ENCODE peak calls at places on chromosome 3, in nine cellular contexts. P is NCI-H460; X is mucosa of descending colon; G is SW480; M is PC-3; V is activated CD4-positive, alpha-beta T cell treated with anti-CD3 and anti-CD28 coated beads, Interleukin-2, amount 50 U/mL, for 24 hours; L is HCEC 1CT; R is left cardiac atrium; E is stimulated activated CD4-positive, alpha-beta T cell treated with anti-CD3 and anti-CD28 coated beads, Interleukin-2, amount 100 ng/mL, for 24 hours. J is an unnamed sample.

GRCh38 chr3:194631696-194632095 is 1.5 kb downstream of the TMEM44 start:
- DNase-seq in M (no peak), P (no peak), G (no peak), L (no peak), E (no peak), X (no peak), R (no peak), V (no peak), J (no peak)

GRCh38 chr3:194876403-194877165 is 190.9 kb downstream of the FAM43A start:
- DNase-seq in P (no peak), M (no peak), G (no peak), V (no peak), R (no peak), X (no peak), L (no peak), E (no peak), J (no peak)

GRCh38 chr3:160665784-160666526 is 11.0 kb upstream of the ARL14 start:
- DNase-seq in V (no peak), G (peak; percentile 55), X (peak; percentile 36), P (no peak), E (no peak), L (peak; percentile 92), R (no peak), M (peak; percentile 90), J (peak; percentile 84)

GRCh38 chr3:161412117-161412516 is 40.8 kb upstream of the SPTSSB start:
- DNase-seq in R (no peak), V (no peak), X (no peak), E (no peak), P (no peak), G (no peak), M (peak; percentile 98), L (no peak), J (peak; percentile 43)

GRCh38 chr3:46127503-46127902 is 80.6 kb downstream of the CCR1 start:
- DNase-seq in P (no peak), R (no peak), X (no peak), V (no peak), M (peak; percentile 93), L (peak; percentile 93), G (peak; percentile 50), E (no peak), J (peak; percentile 81)

GRCh38 chr3:74045000-74045399 is 420.3 kb upstream of the PDZRN3 start:
- DNase-seq in M (no peak), X (no peak), E (no peak), V (no peak), R (no peak), L (no peak), P (no peak), G (no peak), J (no peak)

GRCh38 chr3:177196473-177197040 is 725 bp downstream of the TBL1XR1 start:
- DNase-seq in M (peak; percentile 20), X (peak; percentile 64), G (peak; percentile 70), R (no peak), P (no peak), L (peak; percentile 55), E (peak; percentile 65), V (peak; percentile 43), J (peak; percentile 41)

GRCh38 chr3:112353365-112353764 is 20.4 kb downstream of the CD200 start:
- DNase-seq in R (no peak), L (no peak), M (no peak), X (no peak), G (no peak), P (no peak), E (no peak), V (no peak), J (no peak)

GRCh38 chr3:15241341-15241740 is 35.3 kb downstream of the CAPN7 start:
- DNase-seq in L (peak; percentile 22), E (peak; percentile 43), M (peak; percentile 34), V (no peak), P (peak; percentile 6), X (peak; percentile 31), G (peak; percentile 16), R (no peak), J (peak; percentile 23)

GRCh38 chr3:171747223-171747920 is 62.9 kb downstream of the PLD1 start:
- DNase-seq in E (no peak), P (no peak), G (no peak), X (no peak), L (no peak), V (no peak), M (no peak), R (no peak), J (no peak)

GRCh38 chr3:172300862-172301261 is 147.4 kb downstream of the GHSR start:
- DNase-seq in R (no peak), M (no peak), E (no peak), V (no peak), L (no peak), G (no peak), P (no peak), X (no peak), J (no peak)

GRCh38 chr3:44065741-44066140 is 175.9 kb upstream of the TOPAZ1 start:
- DNase-seq in X (no peak), R (no peak), G (no peak), M (no peak), L (no peak), V (no peak), E (no peak), P (no peak), J (no peak)

GRCh38 chr3:73508330-73508954 is 116.3 kb downstream of the PDZRN3 start:
- DNase-seq in E (peak; percentile 25), R (peak; percentile 42), P (peak; percentile 45), X (peak; percentile 86), G (peak; percentile 57), L (peak; percentile 68), M (peak; percentile 62), V (no peak), J (peak; percentile 74)

GRCh38 chr3:138625707-138626365 is 17.3 kb downstream of the FAIM start:
- DNase-seq in P (no peak), R (no peak), X (no peak), L (peak; percentile 48), E (no peak), V (no peak), M (peak; percentile 68), G (peak; percentile 28), J (peak; percentile 95)

GRCh38 chr3:151772825-151773480 is 39.2 kb downstream of the AADACL2 start:
- DNase-seq in V (no peak), X (no peak), P (no peak), R (no peak), G (no peak), L (no peak), M (no peak), E (no peak), J (peak; percentile 55)

GRCh38 chr3:144384241-144384979 is 412.8 kb downstream of the DIPK2A start:
- DNase-seq in P (no peak), V (no peak), R (no peak), M (no peak), X (no peak), L (no peak), E (no peak), G (no peak), J (peak; percentile 17)

GRCh38 chr3:15148614-15149013 is 49.7 kb upstream of the RBSN start:
- DNase-seq in M (peak; percentile 29), L (peak; percentile 17), G (peak; percentile 29), E (no peak), X (peak; percentile 6), R (no peak), P (no peak), V (no peak), J (peak; percentile 25)